ENCODE peak calls at places on chromosome 2, in five cellular contexts. M is AG04449, R is spleen, Q is cardiac muscle cell, C is endodermal cell. L is an unnamed sample.
A peak's percentile ranks its signal among the peaks of the same experiment; 100 is the strongest.

GRCh38 chr2:127293758-127294562 is at the start of gene ERCC3:
- DNase-seq in Q (peak; percentile 93), R (peak; percentile 96), C (peak; percentile 95), M (peak; percentile 4), L (peak; percentile 38)

GRCh38 chr2:74507145-74507925 is at the start of gene PCGF1:
- DNase-seq in R (peak; percentile 98), C (peak; percentile 99), M (peak; percentile 87), Q (peak; percentile 98), L (peak; percentile 85)

GRCh38 chr2:31812051-31812798 is 198.6 kb downstream of the MEMO1 start:
- DNase-seq in R (no peak), Q (no peak), M (no peak), C (no peak), L (no peak)

GRCh38 chr2:241061275-241061674 is 40.8 kb downstream of the MTERF4 start:
- DNase-seq in C (no peak), R (no peak), Q (no peak), M (no peak), L (no peak)

GRCh38 chr2:177429688-177430325 is 37.2 kb downstream of the AGPS start:
- DNase-seq in C (no peak), Q (no peak), M (peak; percentile 78), R (no peak), L (peak; percentile 29)

GRCh38 chr2:173119069-173119807 is 43.6 kb downstream of the MAP3K20 start:
- DNase-seq in C (no peak), Q (no peak), R (no peak), M (no peak), L (no peak)

GRCh38 chr2:151777487-151777886 is 43.2 kb upstream of the NEB start:
- DNase-seq in C (no peak), Q (no peak), M (no peak), R (no peak), L (no peak)

GRCh38 chr2:168992026-168992425 is 39.1 kb downstream of the ABCB11 start:
- DNase-seq in Q (no peak), M (no peak), R (no peak), C (no peak), L (no peak)

GRCh38 chr2:164785447-164785846 is 56.2 kb downstream of the COBLL1 start:
- DNase-seq in Q (no peak), C (no peak), R (no peak), M (peak; percentile 51), L (no peak)

GRCh38 chr2:178109813-178110212 is 2.4 kb upstream of the RBM45 start:
- DNase-seq in M (no peak), Q (peak; percentile 62), R (no peak), C (no peak), L (no peak)

GRCh38 chr2:54624611-54625071 is 98.8 kb upstream of the EML6 start:
- DNase-seq in R (no peak), Q (no peak), C (no peak), M (no peak), L (no peak)

GRCh38 chr2:229045671-229046070 is 225.4 kb downstream of the PID1 start:
- DNase-seq in C (no peak), R (no peak), M (no peak), Q (peak; percentile 57), L (no peak)

GRCh38 chr2:186576614-186577013 is 13.2 kb upstream of the ITGAV start:
- DNase-seq in Q (no peak), M (peak; percentile 44), C (no peak), R (no peak), L (no peak)

GRCh38 chr2:144509548-144510205 is 10.2 kb downstream of the ZEB2 start:
- DNase-seq in Q (no peak), M (no peak), C (no peak), R (no peak), L (no peak)

GRCh38 chr2:240405133-240405532 is 30.3 kb upstream of the GPC1 start:
- DNase-seq in M (no peak), Q (no peak), C (peak; percentile 13), R (peak; percentile 42), L (no peak)

GRCh38 chr2:102264952-102265351 is 46.4 kb upstream of the IL1RL1 start:
- DNase-seq in C (no peak), Q (no peak), R (no peak), M (no peak), L (no peak)

GRCh38 chr2:71746946-71747501 is 293.7 kb downstream of the DYSF start:
- DNase-seq in C (peak; percentile 55), M (no peak), R (no peak), Q (no peak), L (no peak)

GRCh38 chr2:19857806-19858205 is 44.0 kb downstream of the TTC32 start:
- DNase-seq in M (no peak), R (no peak), C (peak; percentile 58), Q (no peak), L (no peak)

GRCh38 chr2:10467401-10467800 is 19.3 kb upstream of the ODC1 start:
- DNase-seq in R (peak; percentile 54), M (no peak), Q (peak; percentile 35), C (no peak), L (no peak)

GRCh38 chr2:148042219-148042618 is 21.3 kb downstream of the MBD5 start:
- DNase-seq in Q (no peak), C (no peak), M (peak; percentile 38), R (no peak), L (no peak)

GRCh38 chr2:109348190-109348589 is 219.2 kb downstream of the SH3RF3 start:
- DNase-seq in C (no peak), Q (no peak), R (no peak), M (no peak), L (no peak)

GRCh38 chr2:28676153-28676835 is 75.3 kb upstream of the PPP1CB start:
- DNase-seq in Q (no peak), M (no peak), R (no peak), C (no peak), L (no peak)

GRCh38 chr2:53417385-53417784 is 350.2 kb upstream of the CHAC2 start:
- DNase-seq in R (no peak), Q (no peak), C (no peak), M (no peak), L (no peak)

GRCh38 chr2:38568724-38569478 is 33.8 kb downstream of the HNRNPLL start:
- DNase-seq in M (no peak), C (no peak), R (no peak), Q (no peak), L (no peak)

GRCh38 chr2:71190959-71191943 is 35.7 kb downstream of the PAIP2B start:
- DNase-seq in Q (peak; percentile 18), M (no peak), C (no peak), R (no peak), L (no peak)

DNA sequence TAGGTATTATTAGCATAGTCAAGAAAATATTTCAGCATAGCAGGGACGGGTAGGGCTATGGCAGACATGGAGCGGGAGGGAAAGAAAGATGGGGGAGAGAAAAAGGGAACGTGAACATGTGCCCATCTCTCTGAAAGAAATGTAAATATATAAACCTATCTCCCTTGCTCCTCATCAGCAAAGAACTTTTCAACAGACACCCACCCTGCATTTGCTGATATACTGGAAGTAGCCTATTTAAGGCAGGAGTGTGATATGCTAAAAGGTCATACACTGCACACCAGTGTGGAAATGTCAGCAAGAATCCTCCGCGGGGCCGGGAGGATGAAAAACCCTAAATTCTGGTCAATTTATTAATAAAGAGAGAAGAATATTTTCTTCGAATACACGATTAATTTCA is 1.7 kb downstream of the MBOAT2 start:
- DNase-seq in Q (no peak), C (no peak), R (no peak), M (no peak), L (no peak)
- H3K4me3 ChIP-seq in Q (peak overlapping the region; percentile 99), C (peak overlapping the region; percentile 95), R (no peak overlapping the region), M (no peak overlapping the region), L (peak overlapping the region; percentile 52)

GRCh38 chr2:159725713-159726112 is 13.4 kb downstream of the MARCHF7 start:
- DNase-seq in Q (no peak), C (no peak), M (no peak), R (no peak), L (no peak)
- TF ChIP-seq CTCF in Q (no peak), C (no peak), M (no peak), R (no peak), L (no peak)

GRCh38 chr2:118047273-118047898 is 33.5 kb upstream of the CCDC93 start:
- DNase-seq in C (no peak), Q (no peak), R (no peak), M (no peak), L (no peak)
- H3K4me3 ChIP-seq in C (no peak overlapping the region), Q (no peak overlapping the region), R (no peak overlapping the region), M (no peak overlapping the region), L (no peak overlapping the region)

GRCh38 chr2:142879191-142879590 is 1.7 kb downstream of the KYNU start:
- DNase-seq in M (no peak), C (no peak), Q (no peak), R (no peak), L (no peak)

GRCh38 chr2:142878061-142878741 is 737 bp downstream of the KYNU start:
- DNase-seq in R (no peak), Q (no peak), C (no peak), M (no peak), L (no peak)

GRCh38 chr2:142876423-142876822 is 1.0 kb upstream of the KYNU start:
- DNase-seq in M (no peak), C (no peak), Q (no peak), R (no peak), L (no peak)

GRCh38 chr2:142875642-142876041 is 1.8 kb upstream of the KYNU start:
- DNase-seq in C (no peak), Q (no peak), M (no peak), R (no peak), L (no peak)

GRCh38 chr2:142877265-142877756 is at the start of gene KYNU:
- DNase-seq in R (no peak), C (no peak), M (no peak), Q (no peak), L (no peak)
- TF ChIP-seq CTCF in R (no peak), C (no peak), M (no peak), Q (no peak), L (no peak)

DNA sequence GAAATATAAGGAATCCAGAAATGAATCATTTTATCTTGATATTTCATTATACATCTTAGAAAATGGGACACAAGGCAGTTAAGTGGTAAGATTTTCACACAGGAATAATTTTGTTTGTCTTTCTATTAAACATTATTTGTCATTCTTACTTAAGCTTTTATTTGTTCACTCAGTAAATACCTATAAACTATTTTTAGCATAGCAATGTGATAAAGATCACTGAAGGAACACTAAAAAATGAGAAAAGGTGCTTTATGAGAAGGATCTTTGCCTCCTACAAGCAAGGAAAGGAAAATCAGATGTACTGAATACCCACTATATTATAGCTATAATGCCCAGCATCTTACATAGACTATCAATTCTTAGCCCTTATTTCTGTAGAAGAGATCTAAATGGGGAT is 176.2 kb upstream of the NYAP2 start:
- DNase-seq in C (no peak), R (no peak), Q (no peak), M (no peak), L (no peak)
- H3K4me3 ChIP-seq in C (no peak overlapping the region), R (no peak overlapping the region), Q (no peak overlapping the region), M (no peak overlapping the region), L (no peak overlapping the region)

GRCh38 chr2:215829261-215829660 is 184.1 kb downstream of the MREG start:
- DNase-seq in M (no peak), C (no peak), Q (no peak), R (no peak), L (no peak)

GRCh38 chr2:215832791-215833190 is 180.6 kb downstream of the MREG start:
- DNase-seq in C (no peak), R (no peak), Q (no peak), M (no peak), L (no peak)

GRCh38 chr2:215828528-215829184 is 184.7 kb downstream of the MREG start:
- DNase-seq in R (no peak), Q (peak; percentile 66), M (no peak), C (peak; percentile 90), L (no peak)

GRCh38 chr2:215831296-215831913 is 181.9 kb downstream of the MREG start:
- DNase-seq in R (no peak), C (no peak), M (no peak), Q (no peak), L (no peak)

GRCh38 chr2:215830313-215830712 is 183.0 kb downstream of the MREG start:
- DNase-seq in Q (no peak), R (no peak), C (no peak), M (no peak), L (no peak)
- TF ChIP-seq CTCF in Q (no peak), R (no peak), C (no peak), M (no peak), L (no peak)

L was measured in retinal pigment epithelial cell.